ENCODE peak calls at places on chromosomes 1 and 21, in six cellular contexts. One of them, this sample, is unnamed.

GRCh38 chr1:8598060-8598724 is 219.2 kb downstream of the RERE start:
- DNase-seq in prostate gland: peak; percentile 29
- DNase-seq in IMR-90: peak; percentile 78
- DNase-seq in HCT116: no peak
- DNase-seq in fibroblast of the aortic adventitia: peak; percentile 73
- DNase-seq in thoracic aorta: no peak
- DNase-seq in this sample: peak; percentile 24

GRCh38 chr1:110524311-110525249 is 5.6 kb upstream of the KCNA10 start:
- DNase-seq in prostate gland: no peak
- DNase-seq in HCT116: peak; percentile 27
- DNase-seq in fibroblast of the aortic adventitia: peak; percentile 30
- DNase-seq in IMR-90: peak; percentile 30
- DNase-seq in thoracic aorta: no peak
- DNase-seq in this sample: no peak

GRCh38 chr1:209675567-209676154 is 449 bp downstream of the G0S2 start:
- DNase-seq in fibroblast of the aortic adventitia: peak; percentile 32
- DNase-seq in prostate gland: peak; percentile 17
- DNase-seq in IMR-90: peak; percentile 16
- DNase-seq in thoracic aorta: no peak
- DNase-seq in HCT116: no peak
- DNase-seq in this sample: peak; percentile 21

GRCh38 chr1:107648071-107648470 is 316.9 kb downstream of the VAV3 start:
- DNase-seq in HCT116: no peak
- DNase-seq in prostate gland: no peak
- DNase-seq in IMR-90: peak; percentile 78
- DNase-seq in fibroblast of the aortic adventitia: peak; percentile 47
- DNase-seq in thoracic aorta: no peak
- DNase-seq in this sample: no peak

GRCh38 chr1:201665036-201665435 is 126.1 kb downstream of the NAV1 start:
- DNase-seq in HCT116: no peak
- DNase-seq in IMR-90: no peak
- DNase-seq in thoracic aorta: no peak
- DNase-seq in prostate gland: no peak
- DNase-seq in fibroblast of the aortic adventitia: no peak
- DNase-seq in this sample: no peak

GRCh38 chr1:171655215-171656116 is 3.0 kb upstream of the MYOC start:
- DNase-seq in HCT116: peak; percentile 18
- DNase-seq in prostate gland: no peak
- DNase-seq in fibroblast of the aortic adventitia: peak; percentile 76
- DNase-seq in IMR-90: peak; percentile 48
- DNase-seq in thoracic aorta: no peak
- DNase-seq in this sample: peak; percentile 17

GRCh38 chr1:89176971-89177370 is 1.2 kb upstream of the GBP7 start:
- DNase-seq in prostate gland: no peak
- DNase-seq in fibroblast of the aortic adventitia: no peak
- DNase-seq in IMR-90: no peak
- DNase-seq in HCT116: no peak
- DNase-seq in thoracic aorta: no peak
- DNase-seq in this sample: no peak

GRCh38 chr21:45236481-45236880 is 51.2 kb downstream of the POFUT2 start:
- DNase-seq in HCT116: no peak
- DNase-seq in prostate gland: no peak
- DNase-seq in fibroblast of the aortic adventitia: no peak
- DNase-seq in thoracic aorta: no peak
- DNase-seq in IMR-90: no peak
- DNase-seq in this sample: no peak

GRCh38 chr1:79190074-79190473 is 183.5 kb upstream of the ADGRL4 start:
- DNase-seq in HCT116: no peak
- DNase-seq in fibroblast of the aortic adventitia: peak; percentile 74
- DNase-seq in thoracic aorta: no peak
- DNase-seq in prostate gland: no peak
- DNase-seq in IMR-90: peak; percentile 3
- DNase-seq in this sample: no peak

GRCh38 chr21:42684109-42684916 is 30.9 kb downstream of the PDE9A start:
- DNase-seq in HCT116: no peak
- DNase-seq in IMR-90: no peak
- DNase-seq in prostate gland: no peak
- DNase-seq in thoracic aorta: no peak
- DNase-seq in fibroblast of the aortic adventitia: no peak
- DNase-seq in this sample: no peak

GRCh38 chr1:226098870-226099832 is 36.6 kb downstream of the H3-3A start:
- DNase-seq in thoracic aorta: no peak
- DNase-seq in prostate gland: no peak
- DNase-seq in HCT116: no peak
- DNase-seq in fibroblast of the aortic adventitia: no peak
- DNase-seq in IMR-90: no peak
- DNase-seq in this sample: no peak

GRCh38 chr1:246784621-246785535 is 60.7 kb downstream of the SCCPDH start:
- DNase-seq in prostate gland: no peak
- DNase-seq in HCT116: no peak
- DNase-seq in fibroblast of the aortic adventitia: peak; percentile 57
- DNase-seq in thoracic aorta: no peak
- DNase-seq in IMR-90: peak; percentile 47
- DNase-seq in this sample: no peak

GRCh38 chr1:112344754-112345423 is 51.1 kb upstream of the CTTNBP2NL start:
- DNase-seq in IMR-90: no peak
- DNase-seq in HCT116: no peak
- DNase-seq in prostate gland: no peak
- DNase-seq in fibroblast of the aortic adventitia: no peak
- DNase-seq in thoracic aorta: no peak
- DNase-seq in this sample: no peak

GRCh38 chr1:2785631-2786328 is 15.7 kb downstream of the TTC34 start:
- DNase-seq in HCT116: no peak
- DNase-seq in thoracic aorta: no peak
- DNase-seq in prostate gland: no peak
- DNase-seq in IMR-90: no peak
- DNase-seq in fibroblast of the aortic adventitia: no peak
- DNase-seq in this sample: no peak

DNA sequence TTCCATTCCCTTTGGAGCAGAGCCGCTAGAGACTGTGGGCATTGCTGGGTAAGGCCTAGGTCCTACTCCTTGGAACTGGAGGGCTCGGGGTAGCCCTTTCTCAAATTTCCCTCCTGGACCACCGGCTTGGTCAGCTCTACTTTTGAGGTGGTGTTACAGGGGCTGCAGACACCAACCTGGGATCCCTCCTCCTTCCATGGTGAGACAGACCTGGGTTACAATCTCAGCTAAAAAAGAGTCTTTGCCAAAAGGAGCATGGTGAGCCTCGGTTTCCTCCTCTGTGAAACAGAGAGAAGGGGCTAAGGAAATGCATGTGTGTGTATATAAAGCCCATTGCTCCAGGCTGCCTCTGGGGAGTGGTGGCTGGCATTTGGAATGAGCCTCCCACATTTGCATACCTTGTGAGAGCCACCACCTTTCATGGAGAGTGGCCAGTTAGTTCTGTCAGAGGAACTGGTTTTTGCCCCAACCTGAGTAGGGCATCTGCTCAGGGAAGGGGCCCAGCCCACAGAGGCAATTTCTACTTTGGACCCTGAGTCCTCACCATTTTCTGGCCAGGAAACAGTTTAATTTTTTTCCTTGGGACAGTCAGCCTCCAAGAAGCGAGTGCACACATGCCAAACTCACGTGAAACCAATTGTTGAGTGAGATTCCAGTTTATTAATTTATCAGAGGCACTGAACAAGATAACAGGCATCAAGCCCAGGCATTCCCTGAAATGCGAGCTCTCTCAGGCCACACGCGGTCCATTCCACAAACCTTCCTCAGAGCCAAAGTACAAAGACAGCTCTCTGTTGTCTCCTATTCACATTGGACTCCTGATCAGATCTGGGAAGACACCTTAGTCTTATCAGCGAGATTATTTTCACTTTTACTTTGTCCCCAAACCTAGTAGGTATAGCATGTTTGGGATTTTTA is 897 bp upstream of the SLC6A9 start:
- DNase-seq in thoracic aorta: no peak
- DNase-seq in prostate gland: no peak
- DNase-seq in IMR-90: peak; percentile 41
- DNase-seq in fibroblast of the aortic adventitia: peak; percentile 47
- DNase-seq in HCT116: no peak
- DNase-seq in this sample: no peak
- H3K4me3 ChIP-seq in thoracic aorta: peak overlapping the region; percentile 98
- H3K4me3 ChIP-seq in prostate gland: no peak overlapping the region
- H3K4me3 ChIP-seq in IMR-90: no peak overlapping the region
- H3K4me3 ChIP-seq in fibroblast of the aortic adventitia: peak overlapping the region; percentile 83
- H3K4me3 ChIP-seq in HCT116: peak overlapping the region; percentile 68
- H3K4me3 ChIP-seq in this sample: peak overlapping the region; percentile 78

DNA sequence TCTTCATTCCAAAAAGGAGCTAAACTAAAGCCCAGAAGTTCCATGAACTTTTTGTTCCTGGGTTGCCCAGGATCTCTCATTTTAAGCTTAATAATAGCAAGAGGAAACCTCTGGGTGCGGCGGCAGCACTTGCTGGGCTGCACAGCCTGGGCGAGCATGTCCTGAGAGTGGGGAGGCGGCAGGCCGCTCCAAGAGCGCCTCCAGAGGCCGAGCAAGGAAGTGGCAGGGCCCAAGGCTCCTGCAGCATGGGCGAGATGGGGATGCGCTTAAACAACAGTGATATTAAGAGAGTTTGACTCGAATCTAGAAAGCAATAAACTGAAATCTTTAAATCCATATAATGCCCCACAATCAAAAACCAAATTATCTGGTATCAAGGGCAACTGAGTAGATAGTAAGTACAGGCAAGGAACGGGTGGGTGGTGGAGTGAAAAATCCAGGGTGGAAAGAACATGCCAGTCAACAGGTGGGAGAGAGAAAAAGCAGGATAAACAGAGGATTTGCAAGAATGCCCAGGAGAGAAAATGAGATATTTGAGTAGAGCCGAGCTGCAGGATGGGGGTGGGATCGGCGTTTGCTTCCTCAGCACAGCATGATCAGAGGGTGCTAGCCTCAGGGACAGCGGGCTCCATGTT is 14.1 kb upstream of the TNR start:
- DNase-seq in prostate gland: no peak
- DNase-seq in IMR-90: no peak
- DNase-seq in fibroblast of the aortic adventitia: no peak
- DNase-seq in thoracic aorta: no peak
- DNase-seq in HCT116: peak; percentile 19
- DNase-seq in this sample: no peak
- TF ChIP-seq CTCF in prostate gland: no peak
- TF ChIP-seq CTCF in IMR-90: peak; percentile 47
- TF ChIP-seq CTCF in fibroblast of the aortic adventitia: peak; percentile 61
- TF ChIP-seq CTCF in thoracic aorta: peak; percentile 44
- TF ChIP-seq CTCF in HCT116: peak; percentile 40
- TF ChIP-seq CTCF in this sample: no peak

DNA sequence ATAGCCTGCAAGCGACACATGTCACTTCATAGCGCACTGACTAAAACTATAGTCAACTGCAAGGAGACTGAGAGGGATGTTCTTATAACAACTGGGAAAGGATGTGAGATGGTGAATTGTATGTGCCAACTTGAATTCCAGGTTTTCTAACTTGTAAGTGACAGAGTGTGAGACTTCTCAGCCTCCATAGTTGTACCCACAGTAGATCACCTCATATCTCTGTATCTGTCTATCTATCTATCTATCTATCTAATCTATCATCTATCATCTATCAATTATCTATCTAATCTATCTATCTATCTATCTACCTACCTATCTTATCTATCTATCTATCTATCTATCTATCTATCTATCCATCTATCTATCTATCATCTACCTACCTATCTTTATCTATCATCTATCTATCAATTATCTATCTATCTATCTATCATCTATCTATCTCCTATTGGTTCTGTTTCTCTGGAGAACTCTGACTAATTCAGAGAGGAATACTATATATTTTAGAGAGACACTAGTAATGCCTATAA is 162.3 kb downstream of the CTH start:
- DNase-seq in fibroblast of the aortic adventitia: no peak
- DNase-seq in prostate gland: no peak
- DNase-seq in IMR-90: no peak
- DNase-seq in thoracic aorta: no peak
- DNase-seq in HCT116: no peak
- DNase-seq in this sample: no peak
- H3K4me3 ChIP-seq in fibroblast of the aortic adventitia: no peak overlapping the region
- H3K4me3 ChIP-seq in prostate gland: no peak overlapping the region
- H3K4me3 ChIP-seq in IMR-90: no peak overlapping the region
- H3K4me3 ChIP-seq in thoracic aorta: no peak overlapping the region
- H3K4me3 ChIP-seq in HCT116: no peak overlapping the region
- H3K4me3 ChIP-seq in this sample: no peak overlapping the region

DNA sequence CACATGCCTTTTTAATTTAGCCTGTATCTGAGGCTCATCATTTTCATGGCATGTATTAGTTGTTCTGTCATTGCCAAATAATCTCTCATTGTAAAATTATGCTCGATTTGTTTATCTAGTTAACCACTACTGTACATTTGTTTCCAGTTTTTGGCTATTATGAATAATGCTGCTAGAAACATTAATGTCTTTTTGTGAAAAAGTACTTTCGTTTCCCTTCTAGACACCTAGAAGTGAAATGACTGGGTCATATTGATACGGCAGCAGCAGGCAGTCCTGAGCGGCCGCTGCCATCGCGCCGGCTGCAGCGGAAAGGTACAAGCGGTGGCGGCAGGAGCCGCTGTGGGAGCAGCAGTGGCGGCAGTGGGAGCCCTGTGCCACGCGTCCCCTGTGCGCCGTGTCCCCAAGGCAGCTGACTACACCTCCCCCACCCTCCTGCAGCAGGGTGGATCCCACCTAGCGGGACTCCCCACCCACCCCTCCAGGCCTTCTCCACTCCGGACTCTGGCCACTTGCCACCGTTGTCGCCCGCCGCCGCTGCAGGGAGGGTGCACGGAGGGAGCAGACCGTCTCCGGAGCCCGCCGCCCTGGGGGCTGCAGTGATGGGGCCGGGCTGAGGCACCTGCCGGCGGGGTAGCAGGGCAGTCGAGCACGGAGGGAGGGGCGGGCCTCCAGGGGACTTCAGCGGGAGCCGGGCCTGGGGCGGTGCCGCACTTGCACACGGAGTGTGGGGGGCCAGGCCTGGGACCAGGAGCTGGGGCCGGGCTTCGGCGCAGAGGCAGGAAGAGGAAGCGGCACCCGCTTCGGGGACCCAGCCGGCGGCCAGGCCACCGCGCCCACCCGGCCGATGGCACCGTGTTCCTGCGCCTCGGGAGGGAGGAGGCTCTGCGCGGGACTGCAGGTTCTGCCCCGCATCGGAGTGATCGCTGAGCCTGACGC is 66.8 kb upstream of the RGS7 start:
- DNase-seq in fibroblast of the aortic adventitia: peak; percentile 47
- DNase-seq in thoracic aorta: no peak
- DNase-seq in prostate gland: no peak
- DNase-seq in IMR-90: peak; percentile 63
- DNase-seq in HCT116: no peak
- DNase-seq in this sample: no peak
- TF ChIP-seq CTCF in fibroblast of the aortic adventitia: no peak
- TF ChIP-seq CTCF in thoracic aorta: no peak
- TF ChIP-seq CTCF in prostate gland: no peak
- TF ChIP-seq CTCF in IMR-90: peak; percentile 4
- TF ChIP-seq CTCF in HCT116: no peak
- TF ChIP-seq CTCF in this sample: no peak

GRCh38 chr1:52059326-52059725 is 3.2 kb downstream of the BTF3L4 start:
- DNase-seq in thoracic aorta: no peak
- DNase-seq in fibroblast of the aortic adventitia: peak; percentile 71
- DNase-seq in HCT116: no peak
- DNase-seq in IMR-90: peak; percentile 63
- DNase-seq in prostate gland: no peak
- DNase-seq in this sample: no peak
- H3K4me3 ChIP-seq in thoracic aorta: no peak overlapping the region
- H3K4me3 ChIP-seq in fibroblast of the aortic adventitia: no peak overlapping the region
- H3K4me3 ChIP-seq in HCT116: no peak overlapping the region
- H3K4me3 ChIP-seq in IMR-90: no peak overlapping the region
- H3K4me3 ChIP-seq in prostate gland: no peak overlapping the region
- H3K4me3 ChIP-seq in this sample: no peak overlapping the region

This sample was measured in gastrocnemius medialis.